ENCODE peak calls at places on chromosomes 6 and 20, in seven cellular contexts. One of them, this sample, is unnamed.

GRCh38 chr6:155765275-155766194 is 309.9 kb upstream of the NOX3 start:
- DNase-seq in Right ventricle myocardium superior: no peak
- DNase-seq in C1 segment of cervical spinal cord: no peak
- DNase-seq in nephron progenitor cell: no peak
- DNase-seq in NCI-H1417: no peak
- DNase-seq in fibroblast of the aortic adventitia: peak; percentile 85
- DNase-seq in stimulated activated CD4-positive, alpha-beta T cell treated with anti-CD3 and anti-CD28 coated beads, TNF-alpha, amount 100 ng/mL, for 24 hours: no peak
- DNase-seq in this sample: no peak

GRCh38 chr6:6661684-6662083 is 73.2 kb downstream of the LY86 start:
- DNase-seq in Right ventricle myocardium superior: no peak
- DNase-seq in stimulated activated CD4-positive, alpha-beta T cell treated with anti-CD3 and anti-CD28 coated beads, TNF-alpha, amount 100 ng/mL, for 24 hours: no peak
- DNase-seq in fibroblast of the aortic adventitia: peak; percentile 66
- DNase-seq in NCI-H1417: peak; percentile 58
- DNase-seq in C1 segment of cervical spinal cord: no peak
- DNase-seq in nephron progenitor cell: no peak
- DNase-seq in this sample: no peak

GRCh38 chr20:49846206-49846807 is 33.7 kb downstream of the SLC9A8 start:
- DNase-seq in fibroblast of the aortic adventitia: peak; percentile 74
- DNase-seq in Right ventricle myocardium superior: no peak
- DNase-seq in NCI-H1417: peak; percentile 18
- DNase-seq in nephron progenitor cell: peak; percentile 37
- DNase-seq in C1 segment of cervical spinal cord: no peak
- DNase-seq in stimulated activated CD4-positive, alpha-beta T cell treated with anti-CD3 and anti-CD28 coated beads, TNF-alpha, amount 100 ng/mL, for 24 hours: peak; percentile 32
- DNase-seq in this sample: peak; percentile 55

GRCh38 chr20:63939061-63939935 is 16.9 kb downstream of the UCKL1 start:
- DNase-seq in stimulated activated CD4-positive, alpha-beta T cell treated with anti-CD3 and anti-CD28 coated beads, TNF-alpha, amount 100 ng/mL, for 24 hours: no peak
- DNase-seq in fibroblast of the aortic adventitia: no peak
- DNase-seq in nephron progenitor cell: no peak
- DNase-seq in Right ventricle myocardium superior: no peak
- DNase-seq in NCI-H1417: no peak
- DNase-seq in C1 segment of cervical spinal cord: no peak
- DNase-seq in this sample: no peak

GRCh38 chr6:147674093-147674492 is 165.6 kb downstream of the SAMD5 start:
- DNase-seq in fibroblast of the aortic adventitia: no peak
- DNase-seq in nephron progenitor cell: no peak
- DNase-seq in stimulated activated CD4-positive, alpha-beta T cell treated with anti-CD3 and anti-CD28 coated beads, TNF-alpha, amount 100 ng/mL, for 24 hours: no peak
- DNase-seq in C1 segment of cervical spinal cord: no peak
- DNase-seq in NCI-H1417: no peak
- DNase-seq in Right ventricle myocardium superior: no peak
- DNase-seq in this sample: no peak

GRCh38 chr6:110170081-110170480 is 9.4 kb downstream of the WASF1 start:
- DNase-seq in Right ventricle myocardium superior: no peak
- DNase-seq in C1 segment of cervical spinal cord: no peak
- DNase-seq in fibroblast of the aortic adventitia: no peak
- DNase-seq in nephron progenitor cell: no peak
- DNase-seq in stimulated activated CD4-positive, alpha-beta T cell treated with anti-CD3 and anti-CD28 coated beads, TNF-alpha, amount 100 ng/mL, for 24 hours: no peak
- DNase-seq in NCI-H1417: no peak
- DNase-seq in this sample: no peak

GRCh38 chr20:10671221-10671849 is 2.5 kb downstream of the JAG1 start:
- DNase-seq in NCI-H1417: peak; percentile 57
- DNase-seq in Right ventricle myocardium superior: no peak
- DNase-seq in stimulated activated CD4-positive, alpha-beta T cell treated with anti-CD3 and anti-CD28 coated beads, TNF-alpha, amount 100 ng/mL, for 24 hours: no peak
- DNase-seq in C1 segment of cervical spinal cord: peak; percentile 65
- DNase-seq in nephron progenitor cell: peak; percentile 62
- DNase-seq in fibroblast of the aortic adventitia: peak; percentile 96
- DNase-seq in this sample: peak; percentile 85

GRCh38 chr6:120951258-120951657 is 383.0 kb downstream of the TBC1D32 start:
- DNase-seq in C1 segment of cervical spinal cord: no peak
- DNase-seq in nephron progenitor cell: no peak
- DNase-seq in stimulated activated CD4-positive, alpha-beta T cell treated with anti-CD3 and anti-CD28 coated beads, TNF-alpha, amount 100 ng/mL, for 24 hours: no peak
- DNase-seq in fibroblast of the aortic adventitia: no peak
- DNase-seq in NCI-H1417: no peak
- DNase-seq in Right ventricle myocardium superior: no peak
- DNase-seq in this sample: no peak

GRCh38 chr6:68990313-68990712 is 355.2 kb downstream of the ADGRB3 start:
- DNase-seq in C1 segment of cervical spinal cord: no peak
- DNase-seq in nephron progenitor cell: no peak
- DNase-seq in NCI-H1417: peak; percentile 3
- DNase-seq in stimulated activated CD4-positive, alpha-beta T cell treated with anti-CD3 and anti-CD28 coated beads, TNF-alpha, amount 100 ng/mL, for 24 hours: no peak
- DNase-seq in fibroblast of the aortic adventitia: no peak
- DNase-seq in Right ventricle myocardium superior: no peak
- DNase-seq in this sample: no peak

GRCh38 chr20:38825571-38825900 is 20.0 kb downstream of the PPP1R16B start:
- DNase-seq in stimulated activated CD4-positive, alpha-beta T cell treated with anti-CD3 and anti-CD28 coated beads, TNF-alpha, amount 100 ng/mL, for 24 hours: no peak
- DNase-seq in NCI-H1417: no peak
- DNase-seq in fibroblast of the aortic adventitia: no peak
- DNase-seq in nephron progenitor cell: no peak
- DNase-seq in Right ventricle myocardium superior: no peak
- DNase-seq in C1 segment of cervical spinal cord: no peak
- DNase-seq in this sample: no peak

GRCh38 chr6:154615483-154616025 is 105.1 kb upstream of the CNKSR3 start:
- DNase-seq in Right ventricle myocardium superior: peak; percentile 77
- DNase-seq in nephron progenitor cell: no peak
- DNase-seq in stimulated activated CD4-positive, alpha-beta T cell treated with anti-CD3 and anti-CD28 coated beads, TNF-alpha, amount 100 ng/mL, for 24 hours: no peak
- DNase-seq in NCI-H1417: peak; percentile 33
- DNase-seq in C1 segment of cervical spinal cord: no peak
- DNase-seq in fibroblast of the aortic adventitia: no peak
- DNase-seq in this sample: peak; percentile 85

GRCh38 chr6:126716012-126716411 is 376.1 kb downstream of the CENPW start:
- DNase-seq in C1 segment of cervical spinal cord: no peak
- DNase-seq in Right ventricle myocardium superior: no peak
- DNase-seq in nephron progenitor cell: no peak
- DNase-seq in fibroblast of the aortic adventitia: peak; percentile 33
- DNase-seq in NCI-H1417: no peak
- DNase-seq in stimulated activated CD4-positive, alpha-beta T cell treated with anti-CD3 and anti-CD28 coated beads, TNF-alpha, amount 100 ng/mL, for 24 hours: no peak
- DNase-seq in this sample: no peak

GRCh38 chr6:29589423-29590048 is 4.6 kb downstream of the OR2H2 start:
- DNase-seq in stimulated activated CD4-positive, alpha-beta T cell treated with anti-CD3 and anti-CD28 coated beads, TNF-alpha, amount 100 ng/mL, for 24 hours: peak; percentile 20
- DNase-seq in NCI-H1417: peak; percentile 9
- DNase-seq in nephron progenitor cell: peak; percentile 59
- DNase-seq in Right ventricle myocardium superior: no peak
- DNase-seq in C1 segment of cervical spinal cord: no peak
- DNase-seq in fibroblast of the aortic adventitia: peak; percentile 62
- DNase-seq in this sample: peak; percentile 25

GRCh38 chr6:49570474-49571079 is 20.1 kb downstream of the C6orf141 start:
- DNase-seq in stimulated activated CD4-positive, alpha-beta T cell treated with anti-CD3 and anti-CD28 coated beads, TNF-alpha, amount 100 ng/mL, for 24 hours: no peak
- DNase-seq in NCI-H1417: no peak
- DNase-seq in C1 segment of cervical spinal cord: no peak
- DNase-seq in nephron progenitor cell: no peak
- DNase-seq in fibroblast of the aortic adventitia: peak; percentile 48
- DNase-seq in Right ventricle myocardium superior: no peak
- DNase-seq in this sample: no peak

GRCh38 chr6:105459884-105460283 is 57.0 kb upstream of the PREP start:
- DNase-seq in Right ventricle myocardium superior: no peak
- DNase-seq in nephron progenitor cell: no peak
- DNase-seq in NCI-H1417: no peak
- DNase-seq in C1 segment of cervical spinal cord: no peak
- DNase-seq in fibroblast of the aortic adventitia: peak; percentile 80
- DNase-seq in stimulated activated CD4-positive, alpha-beta T cell treated with anti-CD3 and anti-CD28 coated beads, TNF-alpha, amount 100 ng/mL, for 24 hours: no peak
- DNase-seq in this sample: peak; percentile 54

GRCh38 chr20:43584448-43585138 is 6.1 kb upstream of the IFT52 start:
- DNase-seq in fibroblast of the aortic adventitia: peak; percentile 77
- DNase-seq in C1 segment of cervical spinal cord: no peak
- DNase-seq in Right ventricle myocardium superior: no peak
- DNase-seq in nephron progenitor cell: no peak
- DNase-seq in NCI-H1417: no peak
- DNase-seq in stimulated activated CD4-positive, alpha-beta T cell treated with anti-CD3 and anti-CD28 coated beads, TNF-alpha, amount 100 ng/mL, for 24 hours: no peak
- DNase-seq in this sample: peak; percentile 86

GRCh38 chr20:34570859-34571306 is 12.4 kb downstream of the MAP1LC3A start:
- DNase-seq in C1 segment of cervical spinal cord: no peak
- DNase-seq in fibroblast of the aortic adventitia: peak; percentile 53
- DNase-seq in Right ventricle myocardium superior: no peak
- DNase-seq in stimulated activated CD4-positive, alpha-beta T cell treated with anti-CD3 and anti-CD28 coated beads, TNF-alpha, amount 100 ng/mL, for 24 hours: no peak
- DNase-seq in NCI-H1417: peak; percentile 44
- DNase-seq in nephron progenitor cell: no peak
- DNase-seq in this sample: peak; percentile 68

GRCh38 chr6:127952831-127953230 is 52.0 kb upstream of the THEMIS start:
- DNase-seq in C1 segment of cervical spinal cord: no peak
- DNase-seq in Right ventricle myocardium superior: no peak
- DNase-seq in nephron progenitor cell: no peak
- DNase-seq in stimulated activated CD4-positive, alpha-beta T cell treated with anti-CD3 and anti-CD28 coated beads, TNF-alpha, amount 100 ng/mL, for 24 hours: no peak
- DNase-seq in fibroblast of the aortic adventitia: no peak
- DNase-seq in NCI-H1417: no peak
- DNase-seq in this sample: no peak

GRCh38 chr6:169695131-169695530 is 6.7 kb downstream of the WDR27 start:
- DNase-seq in Right ventricle myocardium superior: no peak
- DNase-seq in fibroblast of the aortic adventitia: no peak
- DNase-seq in C1 segment of cervical spinal cord: no peak
- DNase-seq in stimulated activated CD4-positive, alpha-beta T cell treated with anti-CD3 and anti-CD28 coated beads, TNF-alpha, amount 100 ng/mL, for 24 hours: no peak
- DNase-seq in NCI-H1417: no peak
- DNase-seq in nephron progenitor cell: no peak
- DNase-seq in this sample: no peak

GRCh38 chr20:6708010-6708409 is 59.5 kb upstream of the BMP2 start:
- DNase-seq in C1 segment of cervical spinal cord: no peak
- DNase-seq in stimulated activated CD4-positive, alpha-beta T cell treated with anti-CD3 and anti-CD28 coated beads, TNF-alpha, amount 100 ng/mL, for 24 hours: no peak
- DNase-seq in NCI-H1417: no peak
- DNase-seq in fibroblast of the aortic adventitia: peak; percentile 77
- DNase-seq in nephron progenitor cell: no peak
- DNase-seq in Right ventricle myocardium superior: peak; percentile 69
- DNase-seq in this sample: peak; percentile 63

GRCh38 chr20:11769825-11770224 is 147.9 kb upstream of the BTBD3 start:
- DNase-seq in Right ventricle myocardium superior: no peak
- DNase-seq in fibroblast of the aortic adventitia: no peak
- DNase-seq in nephron progenitor cell: no peak
- DNase-seq in NCI-H1417: no peak
- DNase-seq in C1 segment of cervical spinal cord: no peak
- DNase-seq in stimulated activated CD4-positive, alpha-beta T cell treated with anti-CD3 and anti-CD28 coated beads, TNF-alpha, amount 100 ng/mL, for 24 hours: no peak
- DNase-seq in this sample: no peak

GRCh38 chr20:57638173-57638894 is 18.1 kb upstream of the ZBP1 start:
- DNase-seq in C1 segment of cervical spinal cord: no peak
- DNase-seq in fibroblast of the aortic adventitia: no peak
- DNase-seq in stimulated activated CD4-positive, alpha-beta T cell treated with anti-CD3 and anti-CD28 coated beads, TNF-alpha, amount 100 ng/mL, for 24 hours: no peak
- DNase-seq in Right ventricle myocardium superior: no peak
- DNase-seq in NCI-H1417: no peak
- DNase-seq in nephron progenitor cell: no peak
- DNase-seq in this sample: peak; percentile 94

GRCh38 chr6:151242420-151242841 is 2.7 kb downstream of the AKAP12 start:
- DNase-seq in Right ventricle myocardium superior: no peak
- DNase-seq in NCI-H1417: peak; percentile 13
- DNase-seq in stimulated activated CD4-positive, alpha-beta T cell treated with anti-CD3 and anti-CD28 coated beads, TNF-alpha, amount 100 ng/mL, for 24 hours: no peak
- DNase-seq in C1 segment of cervical spinal cord: no peak
- DNase-seq in fibroblast of the aortic adventitia: peak; percentile 47
- DNase-seq in nephron progenitor cell: peak; percentile 26
- DNase-seq in this sample: no peak

GRCh38 chr6:55980627-55981211 is 105.3 kb upstream of the BMP5 start:
- DNase-seq in C1 segment of cervical spinal cord: no peak
- DNase-seq in stimulated activated CD4-positive, alpha-beta T cell treated with anti-CD3 and anti-CD28 coated beads, TNF-alpha, amount 100 ng/mL, for 24 hours: no peak
- DNase-seq in NCI-H1417: peak; percentile 33
- DNase-seq in Right ventricle myocardium superior: no peak
- DNase-seq in nephron progenitor cell: peak; percentile 46
- DNase-seq in fibroblast of the aortic adventitia: peak; percentile 76
- DNase-seq in this sample: peak; percentile 33

GRCh38 chr6:5333653-5334052 is 72.3 kb downstream of the FARS2 start:
- DNase-seq in nephron progenitor cell: no peak
- DNase-seq in stimulated activated CD4-positive, alpha-beta T cell treated with anti-CD3 and anti-CD28 coated beads, TNF-alpha, amount 100 ng/mL, for 24 hours: no peak
- DNase-seq in NCI-H1417: peak; percentile 34
- DNase-seq in C1 segment of cervical spinal cord: no peak
- DNase-seq in Right ventricle myocardium superior: no peak
- DNase-seq in fibroblast of the aortic adventitia: peak; percentile 77
- DNase-seq in this sample: no peak

GRCh38 chr20:47358052-47358671 is 1.7 kb upstream of the ZMYND8 start:
- DNase-seq in stimulated activated CD4-positive, alpha-beta T cell treated with anti-CD3 and anti-CD28 coated beads, TNF-alpha, amount 100 ng/mL, for 24 hours: no peak
- DNase-seq in NCI-H1417: peak; percentile 27
- DNase-seq in fibroblast of the aortic adventitia: no peak
- DNase-seq in Right ventricle myocardium superior: no peak
- DNase-seq in nephron progenitor cell: no peak
- DNase-seq in C1 segment of cervical spinal cord: no peak
- DNase-seq in this sample: peak; percentile 62

GRCh38 chr20:58651548-58651822 is 402 bp downstream of the STX16 start:
- DNase-seq in Right ventricle myocardium superior: no peak
- DNase-seq in nephron progenitor cell: no peak
- DNase-seq in C1 segment of cervical spinal cord: peak; percentile 81
- DNase-seq in fibroblast of the aortic adventitia: no peak
- DNase-seq in stimulated activated CD4-positive, alpha-beta T cell treated with anti-CD3 and anti-CD28 coated beads, TNF-alpha, amount 100 ng/mL, for 24 hours: no peak
- DNase-seq in NCI-H1417: no peak
- DNase-seq in this sample: no peak

GRCh38 chr20:44394520-44395182 is 39.2 kb downstream of the HNF4A start:
- DNase-seq in Right ventricle myocardium superior: no peak
- DNase-seq in fibroblast of the aortic adventitia: no peak
- DNase-seq in nephron progenitor cell: no peak
- DNase-seq in stimulated activated CD4-positive, alpha-beta T cell treated with anti-CD3 and anti-CD28 coated beads, TNF-alpha, amount 100 ng/mL, for 24 hours: no peak
- DNase-seq in C1 segment of cervical spinal cord: no peak
- DNase-seq in NCI-H1417: no peak
- DNase-seq in this sample: no peak

GRCh38 chr6:137093183-137094069 is 48.7 kb upstream of the IL20RA start:
- DNase-seq in Right ventricle myocardium superior: no peak
- DNase-seq in nephron progenitor cell: no peak
- DNase-seq in stimulated activated CD4-positive, alpha-beta T cell treated with anti-CD3 and anti-CD28 coated beads, TNF-alpha, amount 100 ng/mL, for 24 hours: no peak
- DNase-seq in C1 segment of cervical spinal cord: no peak
- DNase-seq in fibroblast of the aortic adventitia: no peak
- DNase-seq in NCI-H1417: no peak
- DNase-seq in this sample: no peak

GRCh38 chr6:154485784-154486183 is 24.7 kb downstream of the CNKSR3 start:
- DNase-seq in stimulated activated CD4-positive, alpha-beta T cell treated with anti-CD3 and anti-CD28 coated beads, TNF-alpha, amount 100 ng/mL, for 24 hours: no peak
- DNase-seq in C1 segment of cervical spinal cord: no peak
- DNase-seq in Right ventricle myocardium superior: no peak
- DNase-seq in fibroblast of the aortic adventitia: peak; percentile 23
- DNase-seq in nephron progenitor cell: no peak
- DNase-seq in NCI-H1417: no peak
- DNase-seq in this sample: no peak

GRCh38 chr6:126210398-126211075 is 129.4 kb upstream of the CENPW start:
- DNase-seq in stimulated activated CD4-positive, alpha-beta T cell treated with anti-CD3 and anti-CD28 coated beads, TNF-alpha, amount 100 ng/mL, for 24 hours: no peak
- DNase-seq in nephron progenitor cell: no peak
- DNase-seq in C1 segment of cervical spinal cord: no peak
- DNase-seq in Right ventricle myocardium superior: no peak
- DNase-seq in NCI-H1417: no peak
- DNase-seq in fibroblast of the aortic adventitia: peak; percentile 14
- DNase-seq in this sample: no peak

GRCh38 chr6:42745083-42745637 is 743 bp downstream of the TBCC start:
- DNase-seq in fibroblast of the aortic adventitia: peak; percentile 20
- DNase-seq in C1 segment of cervical spinal cord: peak; percentile 36
- DNase-seq in Right ventricle myocardium superior: peak; percentile 50
- DNase-seq in nephron progenitor cell: no peak
- DNase-seq in stimulated activated CD4-positive, alpha-beta T cell treated with anti-CD3 and anti-CD28 coated beads, TNF-alpha, amount 100 ng/mL, for 24 hours: no peak
- DNase-seq in NCI-H1417: peak; percentile 64
- DNase-seq in this sample: no peak

GRCh38 chr6:27188206-27188884 is 59.2 kb upstream of the PRSS16 start:
- DNase-seq in stimulated activated CD4-positive, alpha-beta T cell treated with anti-CD3 and anti-CD28 coated beads, TNF-alpha, amount 100 ng/mL, for 24 hours: no peak
- DNase-seq in nephron progenitor cell: peak; percentile 65
- DNase-seq in fibroblast of the aortic adventitia: peak; percentile 83
- DNase-seq in NCI-H1417: peak; percentile 75
- DNase-seq in C1 segment of cervical spinal cord: no peak
- DNase-seq in Right ventricle myocardium superior: peak; percentile 51
- DNase-seq in this sample: peak; percentile 76

GRCh38 chr20:40160151-40160550 is 528.9 kb downstream of the MAFB start:
- DNase-seq in NCI-H1417: peak; percentile 52
- DNase-seq in C1 segment of cervical spinal cord: peak; percentile 1
- DNase-seq in Right ventricle myocardium superior: peak; percentile 48
- DNase-seq in fibroblast of the aortic adventitia: peak; percentile 51
- DNase-seq in stimulated activated CD4-positive, alpha-beta T cell treated with anti-CD3 and anti-CD28 coated beads, TNF-alpha, amount 100 ng/mL, for 24 hours: no peak
- DNase-seq in nephron progenitor cell: peak; percentile 20
- DNase-seq in this sample: peak; percentile 50

GRCh38 chr20:34058831-34059230 is 53.2 kb downstream of the EIF2S2 start:
- DNase-seq in Right ventricle myocardium superior: no peak
- DNase-seq in C1 segment of cervical spinal cord: no peak
- DNase-seq in fibroblast of the aortic adventitia: no peak
- DNase-seq in stimulated activated CD4-positive, alpha-beta T cell treated with anti-CD3 and anti-CD28 coated beads, TNF-alpha, amount 100 ng/mL, for 24 hours: no peak
- DNase-seq in nephron progenitor cell: no peak
- DNase-seq in NCI-H1417: peak; percentile 42
- DNase-seq in this sample: peak; percentile 42

GRCh38 chr6:122553697-122554096 is 56.5 kb upstream of the PKIB start:
- DNase-seq in fibroblast of the aortic adventitia: no peak
- DNase-seq in C1 segment of cervical spinal cord: no peak
- DNase-seq in NCI-H1417: peak; percentile 53
- DNase-seq in stimulated activated CD4-positive, alpha-beta T cell treated with anti-CD3 and anti-CD28 coated beads, TNF-alpha, amount 100 ng/mL, for 24 hours: no peak
- DNase-seq in Right ventricle myocardium superior: no peak
- DNase-seq in nephron progenitor cell: no peak
- DNase-seq in this sample: no peak

GRCh38 chr6:16883414-16883813 is 122.2 kb upstream of the ATXN1 start:
- DNase-seq in fibroblast of the aortic adventitia: no peak
- DNase-seq in stimulated activated CD4-positive, alpha-beta T cell treated with anti-CD3 and anti-CD28 coated beads, TNF-alpha, amount 100 ng/mL, for 24 hours: no peak
- DNase-seq in Right ventricle myocardium superior: no peak
- DNase-seq in nephron progenitor cell: no peak
- DNase-seq in C1 segment of cervical spinal cord: no peak
- DNase-seq in NCI-H1417: no peak
- DNase-seq in this sample: no peak

This sample was measured in RCC 7860.